ENCODE peak calls at places on chromosomes 4 and X, in four cellular contexts. One of them, this sample, is unnamed. For H4K20me1, the result is how much of the 10 kb centered on the place peaks cover.

GRCh38 chr4:67988986-67989385 is 25.7 kb upstream of the TMPRSS11A start:
- DNase-seq in H9: no peak
- DNase-seq in IMR-90: no peak
- DNase-seq in H1: no peak
- DNase-seq in this sample: no peak

GRCh38 chrX:153226344-153227190 is 47.5 kb downstream of the MAGEA1 start:
- DNase-seq in H9: peak
- DNase-seq in IMR-90: peak
- DNase-seq in H1: peak
- DNase-seq in this sample: peak

GRCh38 chr4:140046573-140046972 is 107.4 kb downstream of the MAML3 start:
- DNase-seq in H9: no peak
- DNase-seq in IMR-90: no peak
- DNase-seq in H1: no peak
- DNase-seq in this sample: no peak

GRCh38 chr4:73704314-73705055 is 35.9 kb upstream of the CXCL8 start:
- DNase-seq in H9: no peak
- DNase-seq in IMR-90: peak
- DNase-seq in H1: no peak
- DNase-seq in this sample: peak

GRCh38 chrX:136639506-136640176 is 8.3 kb upstream of the CD40LG start:
- DNase-seq in H9: no peak
- DNase-seq in IMR-90: no peak
- DNase-seq in H1: no peak
- DNase-seq in this sample: no peak

GRCh38 chr4:47135210-47135609 is 103.8 kb downstream of the GABRB1 start:
- DNase-seq in H9: no peak
- DNase-seq in IMR-90: no peak
- DNase-seq in H1: no peak
- DNase-seq in this sample: no peak

GRCh38 chr4:147786031-147786430 is 54.1 kb downstream of the ARHGAP10 start:
- DNase-seq in H9: no peak
- DNase-seq in IMR-90: no peak
- DNase-seq in H1: no peak
- DNase-seq in this sample: no peak

GRCh38 chr4:1041147-1041935 is 29.9 kb downstream of the FGFRL1 start:
- DNase-seq in H9: no peak
- DNase-seq in IMR-90: peak
- DNase-seq in H1: no peak
- DNase-seq in this sample: no peak

GRCh38 chr4:187006189-187006618 is 282.5 kb upstream of the FAT1 start:
- DNase-seq in H9: no peak
- DNase-seq in IMR-90: peak
- DNase-seq in H1: no peak
- DNase-seq in this sample: no peak

GRCh38 chrX:49761481-49761880 is 65.7 kb upstream of the PAGE1 start:
- DNase-seq in H9: no peak
- DNase-seq in IMR-90: peak
- DNase-seq in H1: no peak
- DNase-seq in this sample: no peak

GRCh38 chr4:36337665-36338064 is 56.2 kb downstream of the DTHD1 start:
- DNase-seq in H9: no peak
- DNase-seq in IMR-90: no peak
- DNase-seq in H1: no peak
- DNase-seq in this sample: no peak

GRCh38 chrX:123859409-123859827 is 435 bp upstream of the XIAP start:
- DNase-seq in H9: no peak
- DNase-seq in IMR-90: no peak
- DNase-seq in H1: no peak
- DNase-seq in this sample: no peak

GRCh38 chrX:136215559-136215958 is 35.6 kb downstream of the MAP7D3 start:
- DNase-seq in H9: no peak
- DNase-seq in IMR-90: peak
- DNase-seq in H1: no peak
- DNase-seq in this sample: no peak

GRCh38 chrX:103464071-103464773 is 55.1 kb downstream of the RAB40A start:
- DNase-seq in H9: peak
- DNase-seq in IMR-90: peak
- DNase-seq in H1: no peak
- DNase-seq in this sample: no peak

GRCh38 chrX:21798677-21799219 is 40.7 kb upstream of the MBTPS2 start:
- DNase-seq in H9: no peak
- DNase-seq in IMR-90: peak
- DNase-seq in H1: no peak
- DNase-seq in this sample: peak

GRCh38 chr4:99918656-99919055 is 24.4 kb upstream of the LAMTOR3 start:
- DNase-seq in H9: no peak
- DNase-seq in IMR-90: no peak
- DNase-seq in H1: no peak
- DNase-seq in this sample: no peak

GRCh38 chrX:153879741-153880439 is 6.1 kb downstream of the L1CAM start:
- DNase-seq in H9: no peak
- DNase-seq in IMR-90: no peak
- DNase-seq in H1: no peak
- DNase-seq in this sample: no peak

GRCh38 chr4:94304365-94304971 is 38.2 kb downstream of the HPGDS start:
- DNase-seq in H9: no peak
- DNase-seq in IMR-90: peak
- DNase-seq in H1: no peak
- DNase-seq in this sample: no peak

GRCh38 chrX:19544693-19545305 is 29.5 kb upstream of the MAP3K15 start:
- DNase-seq in H9: no peak
- DNase-seq in IMR-90: peak
- DNase-seq in H1: no peak
- DNase-seq in this sample: no peak

GRCh38 chr4:8708401-8709021 is 115.9 kb downstream of the CPZ start:
- DNase-seq in H9: no peak
- DNase-seq in IMR-90: no peak
- DNase-seq in H1: no peak
- DNase-seq in this sample: no peak

DNA sequence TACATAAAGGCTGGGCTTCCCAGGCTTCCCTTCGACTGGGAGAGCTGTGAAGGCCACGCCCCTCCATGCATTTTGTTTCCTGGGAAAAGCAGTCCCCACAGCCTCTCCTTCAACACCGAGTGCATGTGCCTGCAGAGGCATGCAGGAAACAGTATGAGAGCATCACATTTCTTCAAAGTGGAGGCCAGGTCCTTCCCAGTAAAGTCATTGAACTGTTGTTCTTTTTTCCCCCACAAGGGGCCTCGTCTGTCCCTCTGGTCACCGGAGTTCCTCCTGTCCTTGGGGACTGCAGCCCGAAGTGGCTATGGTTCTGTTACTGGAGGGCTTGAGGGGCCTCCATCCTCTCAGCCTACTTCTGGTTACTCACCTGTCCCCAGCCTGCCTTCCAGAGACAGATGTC is 56.0 kb downstream of the RAI2 start:
- DNase-seq in H9: peak
- DNase-seq in IMR-90: no peak
- DNase-seq in H1: no peak
- DNase-seq in this sample: no peak
- TF ChIP-seq CTCF in H9: peak
- TF ChIP-seq CTCF in IMR-90: no peak
- TF ChIP-seq CTCF in H1: peak
- TF ChIP-seq CTCF in this sample: no peak

DNA sequence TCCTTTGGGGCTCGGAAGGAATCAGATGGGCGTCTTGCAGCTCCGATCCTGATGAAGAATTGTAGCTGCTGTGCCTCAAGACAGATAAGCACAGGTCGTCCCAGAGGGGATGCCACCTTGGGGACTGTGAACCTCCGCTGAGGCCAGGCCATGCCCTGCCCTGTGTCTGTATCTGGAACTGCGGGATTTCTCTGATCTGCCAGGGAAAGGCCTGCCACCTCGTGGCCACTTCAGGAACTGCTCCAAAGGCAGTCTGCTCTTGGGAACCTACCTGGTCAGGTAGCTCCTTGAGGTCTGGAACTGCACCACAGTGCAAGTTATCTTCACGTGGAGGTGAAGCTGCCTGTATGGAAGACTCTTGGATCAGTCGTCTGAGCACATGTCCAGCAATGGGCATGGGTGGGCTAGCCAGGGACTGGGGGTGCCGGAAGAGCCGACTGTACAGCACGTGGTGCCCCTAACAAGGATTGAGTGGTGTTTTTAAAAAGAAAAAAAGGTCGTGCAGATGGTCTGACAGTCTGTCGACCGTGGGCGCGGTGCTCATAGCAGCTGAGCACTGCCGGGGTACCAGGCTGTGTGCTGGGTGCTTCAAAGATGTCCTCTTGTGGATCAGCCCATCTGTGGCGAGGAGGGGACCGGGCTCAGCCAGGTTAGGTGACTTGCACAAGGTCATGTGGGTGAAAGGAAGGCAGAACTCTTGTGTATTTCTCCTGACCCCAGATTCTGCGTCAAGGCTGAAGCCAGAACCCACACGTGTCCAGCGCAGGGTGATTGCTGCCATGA is 3.1 kb upstream of the GRPEL1 start:
- DNase-seq in H9: peak
- DNase-seq in IMR-90: peak
- DNase-seq in H1: peak
- DNase-seq in this sample: peak
- H3K4me2 ChIP-seq in H9: no peak
- H3K4me2 ChIP-seq in IMR-90: no peak
- H3K4me2 ChIP-seq in H1: no peak
- H3K4me2 ChIP-seq in this sample: no peak

DNA sequence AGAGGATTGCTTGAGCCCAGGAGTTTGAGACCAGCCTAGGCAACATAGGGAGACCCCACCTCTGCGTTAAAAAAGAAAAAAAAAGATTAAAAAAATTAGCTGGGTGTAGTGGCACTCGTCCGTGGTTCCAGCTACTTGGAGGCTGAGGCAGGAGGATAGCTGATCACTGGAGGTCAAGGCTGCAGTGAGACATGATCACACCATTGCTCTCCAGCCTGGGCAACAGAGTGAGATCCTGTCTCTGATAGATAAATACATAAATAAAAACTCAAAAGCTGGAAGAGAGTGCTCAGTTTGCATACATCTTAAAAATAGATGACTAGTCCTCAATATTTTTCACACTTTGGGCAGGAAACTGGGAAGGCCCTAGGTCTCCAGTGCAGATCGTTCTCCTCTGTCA is 54.1 kb downstream of the TMEM131L start:
- DNase-seq in H9: no peak
- DNase-seq in IMR-90: no peak
- DNase-seq in H1: no peak
- DNase-seq in this sample: no peak
- H4K20me1 ChIP-seq in H9: under half
- H4K20me1 ChIP-seq in IMR-90: under half
- H4K20me1 ChIP-seq in H1: under half
- H4K20me1 ChIP-seq in this sample: under half

GRCh38 chr4:38757945-38758344 is 24.8 kb downstream of the TLR10 start:
- DNase-seq in H9: peak
- DNase-seq in IMR-90: no peak
- DNase-seq in H1: peak
- DNase-seq in this sample: no peak
- TF ChIP-seq CTCF in H9: peak
- TF ChIP-seq CTCF in IMR-90: no peak
- TF ChIP-seq CTCF in H1: peak
- TF ChIP-seq CTCF in this sample: peak

GRCh38 chr4:41877020-41877796 is 58.0 kb upstream of the TMEM33 start:
- DNase-seq in H9: peak
- DNase-seq in IMR-90: no peak
- DNase-seq in H1: no peak
- DNase-seq in this sample: no peak
- H3K4me2 ChIP-seq in H9: no peak
- H3K4me2 ChIP-seq in IMR-90: no peak
- H3K4me2 ChIP-seq in H1: no peak
- H3K4me2 ChIP-seq in this sample: no peak

GRCh38 chrX:81305240-81305639 is 103.3 kb downstream of the SH3BGRL start:
- DNase-seq in H9: no peak
- DNase-seq in IMR-90: no peak
- DNase-seq in H1: no peak
- DNase-seq in this sample: no peak

GRCh38 chrX:81301877-81302276 is 100.0 kb downstream of the SH3BGRL start:
- DNase-seq in H9: no peak
- DNase-seq in IMR-90: peak
- DNase-seq in H1: no peak
- DNase-seq in this sample: no peak

GRCh38 chrX:81308086-81308852 is 106.4 kb downstream of the SH3BGRL start:
- DNase-seq in H9: no peak
- DNase-seq in IMR-90: no peak
- DNase-seq in H1: no peak
- DNase-seq in this sample: no peak

GRCh38 chrX:81304545-81304944 is 102.6 kb downstream of the SH3BGRL start:
- DNase-seq in H9: no peak
- DNase-seq in IMR-90: no peak
- DNase-seq in H1: no peak
- DNase-seq in this sample: no peak
- H4K20me1 ChIP-seq in H9: under half
- H4K20me1 ChIP-seq in IMR-90: under half
- H4K20me1 ChIP-seq in H1: under half
- H4K20me1 ChIP-seq in this sample: under half

DNA sequence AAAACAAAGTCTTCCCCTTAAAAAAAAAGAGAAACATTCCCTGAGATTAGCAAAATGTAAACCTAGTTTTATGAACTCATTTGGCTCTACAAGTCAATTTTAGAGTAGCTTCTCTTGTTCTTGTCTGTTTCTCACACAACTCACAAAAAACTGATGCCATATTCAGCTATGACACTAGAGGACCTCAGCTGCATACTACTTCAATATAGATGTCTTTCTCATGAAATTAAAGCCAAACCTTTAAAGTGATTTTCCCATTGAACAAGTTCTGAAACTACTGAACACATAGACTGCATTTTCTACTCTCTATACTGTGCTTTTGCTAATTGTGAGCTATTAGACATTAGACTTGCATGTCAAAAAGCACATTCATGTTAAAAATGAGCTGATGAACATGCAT is 49.8 kb downstream of the TBCK start:
- DNase-seq in H9: no peak
- DNase-seq in IMR-90: peak
- DNase-seq in H1: no peak
- DNase-seq in this sample: no peak
- TF ChIP-seq CTCF in H9: peak
- TF ChIP-seq CTCF in IMR-90: peak
- TF ChIP-seq CTCF in H1: peak
- TF ChIP-seq CTCF in this sample: no peak